ENCODE peak calls at places on chromosomes 12 and 14, in four cellular contexts. U, E, T and P are unnamed samples.

GRCh38 chr14:104787736-104788532 is 7.6 kb downstream of the AKT1 start:
- DNase-seq in U (no peak), T (no peak), E (peak; percentile 96), P (no peak)

GRCh38 chr12:76450690-76451089 is 102.5 kb upstream of the BBS10 start:
- DNase-seq in T (peak; percentile 53), E (no peak), U (no peak), P (peak; percentile 68)

GRCh38 chr12:27651201-27651600 is 45.0 kb upstream of the REP15 start:
- DNase-seq in T (no peak), U (no peak), E (no peak), P (no peak)

GRCh38 chr12:67414011-67414715 is 145.0 kb downstream of the CAND1 start:
- DNase-seq in E (no peak), T (no peak), U (no peak), P (no peak)

GRCh38 chr12:10982244-10982643 is 4.5 kb downstream of the TAS2R50 start:
- DNase-seq in U (no peak), E (no peak), T (no peak), P (no peak)

GRCh38 chr14:51846631-51847488 is 13.6 kb upstream of the GNG2 start:
- DNase-seq in E (peak; percentile 85), U (peak; percentile 79), T (no peak), P (no peak)

GRCh38 chr12:99529966-99530365 is 117.6 kb upstream of the GARIN6 start:
- DNase-seq in E (no peak), U (no peak), T (peak; percentile 6), P (no peak)

GRCh38 chr14:33335366-33335765 is 396.7 kb downstream of the NPAS3 start:
- DNase-seq in U (no peak), E (no peak), T (no peak), P (no peak)

GRCh38 chr14:83071888-83072501 is 1538.3 kb upstream of the SEL1L start:
- DNase-seq in T (peak; percentile 2), E (peak; percentile 23), U (peak; percentile 47), P (peak; percentile 50)

GRCh38 chr12:88753074-88753473 is 172.8 kb upstream of the KITLG start:
- DNase-seq in T (no peak), U (no peak), E (no peak), P (no peak)

GRCh38 chr14:24298892-24299254 is 707 bp downstream of the DHRS1 start:
- DNase-seq in E (no peak), T (peak; percentile 18), U (no peak), P (no peak)

GRCh38 chr12:77947326-77947725 is 116.6 kb downstream of the NAV3 start:
- DNase-seq in E (no peak), T (peak; percentile 14), U (no peak), P (no peak)

GRCh38 chr12:92055877-92056276 is 89.8 kb downstream of the BTG1 start:
- DNase-seq in E (no peak), T (no peak), U (no peak), P (no peak)

GRCh38 chr12:116642101-116642500 is 82.9 kb downstream of the MAP1LC3B2 start:
- DNase-seq in T (no peak), U (no peak), E (no peak), P (no peak)